ENCODE peak calls at places on chromosomes 12 and 14, in four cellular contexts. P, E, W and D are unnamed samples. For H3K9me3, the result is how much of the 10 kb centered on the place peaks cover.

GRCh38 chr14:104957146-104958113 is 20.7 kb downstream of the AHNAK2 start:
- DNase-seq in P (no peak), E (no peak), W (no peak), D (no peak)

GRCh38 chr12:27299102-27299501 is 33.5 kb upstream of the BMAL2 start:
- DNase-seq in P (no peak), E (no peak), W (no peak), D (no peak)

GRCh38 chr12:64347630-64348029 is 42.9 kb downstream of the C12orf56 start:
- DNase-seq in P (no peak), E (no peak), W (no peak), D (no peak)

GRCh38 chr14:92287987-92288386 is 35.0 kb upstream of the SLC24A4 start:
- DNase-seq in P (no peak), E (no peak), W (no peak), D (no peak)

GRCh38 chr14:35878272-35879140 is 52.4 kb downstream of the BRMS1L start:
- DNase-seq in P (no peak), E (no peak), W (no peak), D (no peak)

GRCh38 chr12:6465467-6466183 is 4.9 kb downstream of the VAMP1 start:
- DNase-seq in P (peak), E (peak), W (peak), D (no peak)

GRCh38 chr12:1668833-1669543 is 21.9 kb upstream of the ADIPOR2 start:
- DNase-seq in P (no peak), E (no peak), W (no peak), D (no peak)

GRCh38 chr12:93784339-93785086 is 107.3 kb downstream of the CRADD start:
- DNase-seq in P (no peak), E (peak), W (peak), D (no peak)

GRCh38 chr12:131092911-131093901 is 139.5 kb downstream of the ADGRD1 start:
- DNase-seq in P (no peak), E (no peak), W (peak), D (no peak)

GRCh38 chr12:92468358-92469020 is 234.3 kb upstream of the PLEKHG7 start:
- DNase-seq in P (no peak), E (no peak), W (no peak), D (no peak)

GRCh38 chr14:53149656-53150319 is 3.3 kb downstream of the DDHD1 start:
- DNase-seq in P (no peak), E (no peak), W (no peak), D (no peak)

GRCh38 chr14:23252420-23253333 is 14.9 kb downstream of the RNF212B start:
- DNase-seq in P (no peak), E (no peak), W (no peak), D (no peak)

GRCh38 chr12:6263931-6264330 is 46.6 kb upstream of the PLEKHG6 start:
- DNase-seq in P (no peak), E (peak), W (no peak), D (no peak)

GRCh38 chr12:57242329-57242690 is 8.7 kb downstream of the STAC3 start:
- DNase-seq in P (no peak), E (no peak), W (no peak), D (no peak)

GRCh38 chr14:63840981-63841380 is 11.8 kb upstream of the SYNE2 start:
- DNase-seq in P (peak), E (no peak), W (no peak), D (peak)

GRCh38 chr14:95620659-95621059 is 65.6 kb upstream of the TCL1B start:
- DNase-seq in P (peak), E (no peak), W (no peak), D (peak)

GRCh38 chr12:88896958-88897357 is 316.7 kb upstream of the KITLG start:
- DNase-seq in P (no peak), E (no peak), W (no peak), D (no peak)

GRCh38 chr14:29339491-29339890 is 572.9 kb downstream of the FOXG1 start:
- DNase-seq in P (no peak), E (no peak), W (no peak), D (no peak)

GRCh38 chr14:83714141-83714540 is 1815.8 kb upstream of the FLRT2 start:
- DNase-seq in P (no peak), E (no peak), W (no peak), D (no peak)

GRCh38 chr14:36256131-36256801 is 64.2 kb downstream of the MBIP start:
- DNase-seq in P (no peak), E (no peak), W (no peak), D (no peak)

GRCh38 chr14:59541731-59542130 is 34.9 kb downstream of the CCDC175 start:
- DNase-seq in P (no peak), E (no peak), W (no peak), D (no peak)

GRCh38 chr14:90398315-90398811 is 1.5 kb downstream of the CALM1 start:
- DNase-seq in P (peak), E (peak), W (no peak), D (peak)

GRCh38 chr12:46722737-46723136 is 103.1 kb downstream of the SLC38A4 start:
- DNase-seq in P (no peak), E (no peak), W (no peak), D (no peak)

GRCh38 chr12:110856517-110856916 is 9.7 kb downstream of the CCDC63 start:
- DNase-seq in P (no peak), E (no peak), W (no peak), D (no peak)

GRCh38 chr14:104432611-104433231 is 146.8 kb upstream of the C14orf180 start:
- DNase-seq in P (no peak), E (no peak), W (no peak), D (no peak)

GRCh38 chr12:93922583-93923006 is 225.8 kb upstream of the PLXNC1 start:
- DNase-seq in P (no peak), E (no peak), W (no peak), D (no peak)

GRCh38 chr14:93967637-93968250 is 8.6 kb downstream of the ASB2 start:
- DNase-seq in P (no peak), E (no peak), W (no peak), D (no peak)

GRCh38 chr14:47674148-47674545 is 1.3 kb downstream of the MDGA2 start:
- DNase-seq in P (no peak), E (peak), W (no peak), D (no peak)

GRCh38 chr12:32261638-32262037 is 137.7 kb upstream of the FGD4 start:
- DNase-seq in P (peak), E (no peak), W (peak), D (no peak)

GRCh38 chr14:40989260-40989659 is 617.4 kb upstream of the LRFN5 start:
- DNase-seq in P (no peak), E (peak), W (no peak), D (no peak)
- H3K9me3 ChIP-seq in P (under half), E (under half), W (under half), D (under half)

DNA sequence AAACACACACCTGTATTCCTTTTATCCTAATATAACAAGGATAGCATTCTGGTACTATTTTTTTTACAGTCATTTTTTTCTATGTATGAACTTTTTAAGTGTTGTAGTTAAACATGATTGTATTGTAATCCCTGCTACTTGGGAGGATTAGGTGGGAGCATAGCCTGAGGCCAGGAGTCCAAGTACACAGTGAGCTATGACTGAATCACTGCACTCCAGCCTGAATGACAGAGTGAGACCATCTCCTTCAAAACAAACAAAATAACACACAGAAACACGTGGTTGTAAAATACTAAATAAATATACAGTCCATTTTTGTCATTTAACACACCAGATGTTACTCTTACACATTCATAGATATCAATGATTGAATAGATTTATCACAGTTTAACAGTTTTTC is 56.9 kb downstream of the MAP4K5 start:
- DNase-seq in P (no peak), E (no peak), W (no peak), D (no peak)
- H3K9me3 ChIP-seq in P (under half), E (under half), W (under half), D (under half)

GRCh38 chr14:37864861-37865718 is 269.7 kb downstream of the TTC6 start:
- DNase-seq in P (no peak), E (no peak), W (no peak), D (no peak)
- H3K9me3 ChIP-seq in P (under half), E (under half), W (under half), D (under half)

GRCh38 chr12:106147956-106148355 is 9.2 kb upstream of the NUAK1 start:
- DNase-seq in P (no peak), E (peak), W (no peak), D (no peak)

GRCh38 chr12:106142591-106143261 is 4.0 kb upstream of the NUAK1 start:
- DNase-seq in P (no peak), E (peak), W (no peak), D (no peak)

GRCh38 chr12:106146987-106147386 is 8.2 kb upstream of the NUAK1 start:
- DNase-seq in P (no peak), E (no peak), W (no peak), D (no peak)

GRCh38 chr12:106144847-106145246 is 6.1 kb upstream of the NUAK1 start:
- DNase-seq in P (no peak), E (no peak), W (no peak), D (no peak)

GRCh38 chr12:106145539-106146447 is 7.0 kb upstream of the NUAK1 start:
- DNase-seq in P (no peak), E (peak), W (no peak), D (no peak)
- H3K9me3 ChIP-seq in P (under half), E (under half), W (under half), D (under half)

GRCh38 chr12:133165776-133166175 is 15.5 kb upstream of the ZNF268 start:
- DNase-seq in P (no peak), E (no peak), W (no peak), D (no peak)
- H3K9me3 ChIP-seq in P (under half), E (under half), W (under half), D (under half)

GRCh38 chr14:98714604-98715003 is 557.4 kb downstream of the BCL11B start:
- DNase-seq in P (no peak), E (no peak), W (no peak), D (no peak)
- H3K9me3 ChIP-seq in P (under half), E (under half), W (under half), D (under half)